ENCODE peak calls at places on chromosomes 7 and 10, in nine cellular contexts. J is skeletal muscle cell, O is brain microvascular endothelial cell, T is lower leg skin, I is uterus, U is fibroblast of the aortic adventitia, X is PC-9, G is AG09309, M is H7. W is an unnamed sample.
A peak's percentile ranks its signal among the peaks of the same experiment; 100 is the strongest.

GRCh38 chr10:130329792-130330191 is 193.6 kb downstream of the GLRX3 start:
- DNase-seq in J (no peak), O (no peak), T (no peak), I (no peak), U (no peak), X (no peak), G (no peak), M (no peak), W (no peak)

GRCh38 chr7:121945849-121946238 is 72.9 kb downstream of the PTPRZ1 start:
- DNase-seq in J (no peak), O (no peak), T (no peak), I (no peak), U (peak; percentile 18), X (no peak), G (no peak), M (no peak), W (no peak)

GRCh38 chr7:18803880-18804279 is 308.3 kb downstream of the HDAC9 start:
- DNase-seq in J (no peak), O (no peak), T (no peak), I (no peak), U (no peak), X (no peak), G (no peak), M (no peak), W (no peak)

GRCh38 chr10:104231784-104232612 is at the start of gene CFAP43:
- DNase-seq in J (peak; percentile 82), O (peak; percentile 98), T (peak; percentile 100), I (peak; percentile 98), U (peak; percentile 93), X (peak; percentile 89), G (peak; percentile 68), M (peak; percentile 98), W (peak; percentile 91)

GRCh38 chr10:790821-791551 is 101.5 kb upstream of the DIP2C start:
- DNase-seq in J (no peak), O (no peak), T (peak; percentile 79), I (no peak), U (no peak), X (no peak), G (no peak), M (peak; percentile 46), W (no peak)

GRCh38 chr10:77493851-77494788 is 143.5 kb downstream of the KCNMA1 start:
- DNase-seq in J (no peak), O (no peak), T (no peak), I (no peak), U (peak; percentile 65), X (no peak), G (no peak), M (peak; percentile 80), W (no peak)

GRCh38 chr10:111435871-111436270 is 359.0 kb downstream of the ADRA2A start:
- DNase-seq in J (no peak), O (no peak), T (no peak), I (no peak), U (no peak), X (no peak), G (no peak), M (no peak), W (no peak)

GRCh38 chr10:30985552-30985951 is 46.1 kb downstream of the ZNF438 start:
- DNase-seq in J (no peak), O (no peak), T (no peak), I (no peak), U (peak; percentile 54), X (peak; percentile 63), G (no peak), M (no peak), W (no peak)

GRCh38 chr10:100349672-100350071 is 2.6 kb downstream of the SCD start:
- DNase-seq in J (no peak), O (no peak), T (no peak), I (no peak), U (no peak), X (no peak), G (no peak), M (no peak), W (no peak)

GRCh38 chr10:71774916-71775702 is 1.8 kb upstream of the VSIR start:
- DNase-seq in J (no peak), O (no peak), T (no peak), I (no peak), U (no peak), X (no peak), G (no peak), M (no peak), W (no peak)

DNA sequence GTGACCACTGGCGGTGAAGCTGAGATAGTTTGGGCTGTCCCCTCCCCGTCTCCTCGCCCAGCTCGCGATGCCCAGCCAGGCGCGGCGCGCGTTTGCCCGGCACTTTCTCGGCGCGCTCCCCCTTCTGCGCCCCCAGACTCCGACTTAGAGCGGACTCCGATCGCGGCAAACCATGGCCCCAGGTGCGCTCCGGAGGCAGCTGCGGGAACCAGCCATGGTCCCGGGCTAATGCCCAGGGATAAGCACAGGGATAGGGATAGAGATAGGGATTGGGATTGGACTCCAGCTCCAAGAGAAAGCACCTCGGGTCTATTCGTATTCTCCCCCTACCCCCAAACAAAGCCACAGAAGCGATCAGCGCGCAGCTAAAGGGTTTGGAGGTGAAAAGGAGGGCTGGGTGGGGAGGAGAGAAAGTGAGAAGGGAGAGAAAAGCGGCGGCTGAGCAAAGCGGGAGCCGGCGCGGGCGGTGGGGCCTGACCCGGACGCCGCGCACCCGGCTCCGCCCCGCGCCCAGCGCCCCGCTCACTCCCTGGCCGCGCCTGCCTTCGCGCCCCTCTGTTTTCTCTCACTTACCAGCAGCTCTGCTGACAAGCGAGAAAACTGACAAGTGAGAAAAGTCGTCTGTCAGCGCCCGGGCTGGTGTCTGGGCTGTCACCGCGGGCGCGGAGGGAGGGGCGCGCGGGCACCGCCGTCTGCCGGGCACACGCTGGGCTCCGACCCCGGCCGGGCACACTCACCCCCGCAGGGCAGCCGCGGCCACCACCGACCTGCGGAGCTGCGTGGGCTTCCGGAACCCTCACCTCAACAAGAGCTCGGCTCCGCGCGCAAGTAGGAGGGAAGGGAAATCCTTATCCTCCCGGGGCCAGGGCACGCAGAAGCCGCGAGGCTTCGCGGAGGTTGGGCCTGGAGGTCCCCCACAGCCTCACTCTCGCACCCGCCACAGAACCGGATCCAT is at the start of gene PDE1C:
- DNase-seq in J (no peak), O (no peak), T (no peak), I (peak; percentile 22), U (no peak), X (no peak), G (no peak), M (peak; percentile 87), W (no peak)
- H3K4me3 ChIP-seq in J (peak within 1 kb of the TSS; percentile 76), O (peak within 1 kb of the TSS; percentile 64), T (peak within 1 kb of the TSS; percentile 6), I (peak within 1 kb of the TSS; percentile 70), U (peak within 1 kb of the TSS; percentile 60), X (no peak within 1 kb of the TSS), G (peak within 1 kb of the TSS; percentile 41), M (peak within 1 kb of the TSS; percentile 53), W (peak within 1 kb of the TSS; percentile 51)

GRCh38 chr7:30206942-30207341 is 72.2 kb downstream of the MTURN start:
- DNase-seq in J (no peak), O (no peak), T (no peak), I (no peak), U (no peak), X (peak; percentile 67), G (no peak), M (no peak), W (no peak)

GRCh38 chr7:30214651-30215137 is 69.7 kb upstream of the ZNRF2 start:
- DNase-seq in J (no peak), O (no peak), T (no peak), I (no peak), U (no peak), X (no peak), G (no peak), M (no peak), W (no peak)

GRCh38 chr7:30209951-30210350 is 74.4 kb upstream of the ZNRF2 start:
- DNase-seq in J (no peak), O (no peak), T (no peak), I (no peak), U (no peak), X (no peak), G (no peak), M (no peak), W (no peak)

GRCh38 chr7:30207376-30207775 is 72.6 kb downstream of the MTURN start:
- DNase-seq in J (no peak), O (no peak), T (no peak), I (no peak), U (no peak), X (no peak), G (no peak), M (no peak), W (no peak)

GRCh38 chr7:30212720-30213119 is 71.7 kb upstream of the ZNRF2 start:
- DNase-seq in J (no peak), O (no peak), T (no peak), I (no peak), U (no peak), X (no peak), G (no peak), M (no peak), W (no peak)
- H3K4me3 ChIP-seq in J (no peak overlapping the region), O (no peak overlapping the region), T (no peak overlapping the region), I (no peak overlapping the region), U (no peak overlapping the region), X (no peak overlapping the region), G (no peak overlapping the region), M (no peak overlapping the region), W (no peak overlapping the region)

GRCh38 chr7:4724648-4725013 is 42.5 kb downstream of the FOXK1 start:
- DNase-seq in J (no peak), O (no peak), T (no peak), I (peak; percentile 50), U (peak; percentile 39), X (no peak), G (no peak), M (peak; percentile 64), W (no peak)

GRCh38 chr7:4725014-4725951 is 43.2 kb downstream of the FOXK1 start:
- DNase-seq in J (peak; percentile 73), O (peak; percentile 95), T (peak; percentile 93), I (peak; percentile 78), U (peak; percentile 93), X (peak; percentile 72), G (peak; percentile 71), M (peak; percentile 73), W (no peak)

GRCh38 chr7:4727914-4728705 is 46.0 kb downstream of the FOXK1 start:
- DNase-seq in J (no peak), O (no peak), T (no peak), I (no peak), U (no peak), X (no peak), G (no peak), M (no peak), W (no peak)

GRCh38 chr7:4726568-4726967 is 44.5 kb downstream of the FOXK1 start:
- DNase-seq in J (no peak), O (no peak), T (no peak), I (no peak), U (no peak), X (no peak), G (no peak), M (no peak), W (no peak)

DNA sequence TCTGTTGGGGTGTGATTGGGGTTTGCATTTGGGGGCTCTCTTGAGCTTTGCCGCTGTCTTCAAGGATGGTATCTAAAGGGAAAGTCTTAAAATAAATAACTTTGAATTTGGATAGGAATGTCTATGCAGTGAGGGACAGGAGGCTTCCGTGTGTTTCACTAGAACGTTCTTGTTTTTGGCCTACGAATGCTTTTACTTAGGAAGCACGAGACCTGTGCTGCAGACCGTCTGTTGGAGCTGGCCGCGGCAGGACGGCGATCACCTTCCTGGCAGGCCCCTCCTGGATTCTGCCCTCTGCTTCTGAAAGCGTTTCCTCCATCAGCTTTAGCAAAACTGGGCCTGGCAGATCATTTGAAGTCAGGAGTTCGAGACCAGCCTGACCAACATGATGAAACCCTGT is 44.0 kb downstream of the FOXK1 start:
- DNase-seq in J (no peak), O (no peak), T (no peak), I (no peak), U (peak; percentile 43), X (no peak), G (no peak), M (no peak), W (no peak)
- H3K4me3 ChIP-seq in J (no peak overlapping the region), O (peak overlapping the region; percentile 61), T (no peak overlapping the region), I (peak overlapping the region; percentile 41), U (peak overlapping the region; percentile 68), X (no peak overlapping the region), G (no peak overlapping the region), M (no peak overlapping the region), W (peak overlapping the region; percentile 48)

GRCh38 chr7:98869001-98869373 is 827 bp downstream of the TMEM130 start:
- DNase-seq in J (no peak), O (no peak), T (no peak), I (no peak), U (no peak), X (no peak), G (no peak), M (no peak), W (no peak)
- H3K4me3 ChIP-seq in J (no peak overlapping the region), O (no peak overlapping the region), T (no peak overlapping the region), I (no peak overlapping the region), U (peak overlapping the region; percentile 65), X (no peak overlapping the region), G (peak overlapping the region; percentile 34), M (peak overlapping the region; percentile 58), W (peak overlapping the region; percentile 42)

W was measured in HFF-Myc.